ENCODE peak calls at places on chromosomes 6 and 20, in four cellular contexts. One of them, this sample, is unnamed. For H3K27me3, the result is how much of the 10 kb centered on the place peaks cover.

GRCh38 chr6:36592221-36592655 is 1.9 kb upstream of the SRSF3 start:
- DNase-seq in CD8-positive, alpha-beta memory T cell: no peak
- DNase-seq in cardiac muscle cell: no peak
- DNase-seq in brain microvascular endothelial cell: no peak
- DNase-seq in this sample: no peak

GRCh38 chr20:57211949-57212889 is 54.2 kb downstream of the BMP7 start:
- DNase-seq in CD8-positive, alpha-beta memory T cell: no peak
- DNase-seq in cardiac muscle cell: peak
- DNase-seq in brain microvascular endothelial cell: peak
- DNase-seq in this sample: no peak

GRCh38 chr6:113858067-113858604 is 991 bp downstream of the MARCKS start:
- DNase-seq in CD8-positive, alpha-beta memory T cell: no peak
- DNase-seq in cardiac muscle cell: peak
- DNase-seq in brain microvascular endothelial cell: peak
- DNase-seq in this sample: no peak

GRCh38 chr6:134363323-134364039 is 45.6 kb upstream of the SGK1 start:
- DNase-seq in CD8-positive, alpha-beta memory T cell: no peak
- DNase-seq in cardiac muscle cell: no peak
- DNase-seq in brain microvascular endothelial cell: peak
- DNase-seq in this sample: no peak

GRCh38 chr6:55706048-55706447 is 127.1 kb upstream of the HMGCLL1 start:
- DNase-seq in CD8-positive, alpha-beta memory T cell: no peak
- DNase-seq in cardiac muscle cell: no peak
- DNase-seq in brain microvascular endothelial cell: no peak
- DNase-seq in this sample: no peak

GRCh38 chr6:102488729-102489128 is 1095.2 kb downstream of the GRIK2 start:
- DNase-seq in CD8-positive, alpha-beta memory T cell: no peak
- DNase-seq in cardiac muscle cell: no peak
- DNase-seq in brain microvascular endothelial cell: peak
- DNase-seq in this sample: no peak

GRCh38 chr6:125533710-125534397 is 215.6 kb upstream of the HEY2 start:
- DNase-seq in CD8-positive, alpha-beta memory T cell: no peak
- DNase-seq in cardiac muscle cell: no peak
- DNase-seq in brain microvascular endothelial cell: no peak
- DNase-seq in this sample: no peak

GRCh38 chr6:2909718-2910117 is 6.6 kb upstream of the SERPINB9 start:
- DNase-seq in CD8-positive, alpha-beta memory T cell: no peak
- DNase-seq in cardiac muscle cell: no peak
- DNase-seq in brain microvascular endothelial cell: peak
- DNase-seq in this sample: no peak

GRCh38 chr20:24962510-24962909 is 13.4 kb downstream of the CST7 start:
- DNase-seq in CD8-positive, alpha-beta memory T cell: peak
- DNase-seq in cardiac muscle cell: no peak
- DNase-seq in brain microvascular endothelial cell: no peak
- DNase-seq in this sample: no peak

GRCh38 chr6:17417817-17418216 is 24.4 kb downstream of the CAP2 start:
- DNase-seq in CD8-positive, alpha-beta memory T cell: no peak
- DNase-seq in cardiac muscle cell: peak
- DNase-seq in brain microvascular endothelial cell: peak
- DNase-seq in this sample: no peak

DNA sequence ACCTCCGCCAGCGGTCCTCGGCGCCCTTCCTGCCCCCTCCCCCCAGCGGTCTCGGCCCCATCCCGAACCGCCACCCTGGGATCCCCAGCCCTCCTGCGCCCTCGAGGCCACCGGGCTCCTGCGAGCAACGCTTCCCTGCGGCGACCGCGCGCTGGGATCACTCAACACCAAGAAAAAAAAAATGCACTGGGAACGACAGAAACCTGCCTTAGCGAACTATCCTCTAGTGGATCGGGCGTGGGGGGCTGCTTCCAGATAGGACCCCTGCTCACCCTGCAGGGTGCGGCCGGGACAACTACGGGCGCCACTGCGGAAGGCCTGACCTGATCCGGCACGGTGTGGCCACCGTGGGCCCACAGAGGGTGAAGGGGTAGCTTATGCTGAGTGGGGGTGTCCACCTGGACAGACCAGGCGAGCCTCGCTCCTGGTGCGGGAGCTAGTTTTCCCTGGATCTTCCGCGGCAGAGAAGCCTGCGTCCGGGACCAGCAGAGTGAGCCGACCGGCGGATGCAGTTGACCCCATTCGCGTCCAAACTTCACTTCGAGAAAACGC is 38.0 kb downstream of the NCR2 start:
- DNase-seq in CD8-positive, alpha-beta memory T cell: no peak
- DNase-seq in cardiac muscle cell: no peak
- DNase-seq in brain microvascular endothelial cell: no peak
- DNase-seq in this sample: no peak
- H3K27me3 ChIP-seq in CD8-positive, alpha-beta memory T cell: half or more
- H3K27me3 ChIP-seq in cardiac muscle cell: half or more
- H3K27me3 ChIP-seq in brain microvascular endothelial cell: half or more
- H3K27me3 ChIP-seq in this sample: under half

GRCh38 chr6:118780728-118781127 is 113.2 kb upstream of the ASF1A start:
- DNase-seq in CD8-positive, alpha-beta memory T cell: no peak
- DNase-seq in cardiac muscle cell: no peak
- DNase-seq in brain microvascular endothelial cell: no peak
- DNase-seq in this sample: no peak
- H3K4me3 ChIP-seq in CD8-positive, alpha-beta memory T cell: no peak
- H3K4me3 ChIP-seq in cardiac muscle cell: no peak
- H3K4me3 ChIP-seq in brain microvascular endothelial cell: no peak
- H3K4me3 ChIP-seq in this sample: no peak

GRCh38 chr20:43262341-43262740 is 72.6 kb upstream of the PTPRT start:
- DNase-seq in CD8-positive, alpha-beta memory T cell: no peak
- DNase-seq in cardiac muscle cell: no peak
- DNase-seq in brain microvascular endothelial cell: no peak
- DNase-seq in this sample: no peak
- H3K27me3 ChIP-seq in CD8-positive, alpha-beta memory T cell: under half
- H3K27me3 ChIP-seq in cardiac muscle cell: under half
- H3K27me3 ChIP-seq in brain microvascular endothelial cell: under half
- H3K27me3 ChIP-seq in this sample: under half

DNA sequence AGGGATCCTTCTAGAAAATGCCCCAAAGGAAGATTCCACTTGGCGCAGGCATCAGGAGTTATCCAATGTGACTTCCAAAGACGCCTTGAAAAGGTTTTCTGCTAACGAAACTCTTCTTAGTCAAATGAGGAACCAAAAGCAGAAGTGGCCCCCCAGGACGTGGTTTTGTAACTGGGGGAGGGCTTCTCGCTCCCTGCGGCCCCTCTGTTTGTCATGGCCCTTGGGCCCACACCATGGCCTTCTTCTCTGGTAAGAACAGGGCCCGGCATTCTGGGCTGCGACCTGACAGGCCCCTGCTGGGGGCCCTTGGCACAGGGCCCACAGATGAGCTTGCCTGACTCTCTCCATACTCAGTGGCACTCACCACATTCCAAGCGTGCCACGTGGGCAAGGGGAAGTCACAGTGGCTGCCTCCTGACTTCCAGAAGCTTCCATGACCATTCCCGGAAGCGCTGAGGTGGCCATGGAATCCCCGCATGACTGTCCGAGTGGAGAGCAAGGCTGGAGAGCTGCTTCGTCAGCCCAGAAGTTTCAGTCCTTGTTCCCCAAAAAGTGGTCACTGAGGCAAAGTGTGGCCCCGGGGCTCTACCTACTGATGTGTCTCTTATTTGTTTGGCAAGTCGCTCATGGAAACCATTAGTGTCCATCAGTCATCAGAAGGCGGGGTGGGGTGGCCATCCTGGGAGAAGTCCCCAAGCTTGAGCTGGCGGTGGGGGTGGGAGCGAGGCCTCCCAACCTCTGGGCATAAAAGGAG is 881 bp upstream of the CTSZ start:
- DNase-seq in CD8-positive, alpha-beta memory T cell: peak
- DNase-seq in cardiac muscle cell: no peak
- DNase-seq in brain microvascular endothelial cell: no peak
- DNase-seq in this sample: no peak
- H3K4me3 ChIP-seq in CD8-positive, alpha-beta memory T cell: peak
- H3K4me3 ChIP-seq in cardiac muscle cell: no peak
- H3K4me3 ChIP-seq in brain microvascular endothelial cell: no peak
- H3K4me3 ChIP-seq in this sample: no peak

GRCh38 chr6:27742833-27743573 is 169.2 kb downstream of the OR2B2 start:
- DNase-seq in CD8-positive, alpha-beta memory T cell: no peak
- DNase-seq in cardiac muscle cell: peak
- DNase-seq in brain microvascular endothelial cell: no peak
- DNase-seq in this sample: no peak
- H3K27me3 ChIP-seq in CD8-positive, alpha-beta memory T cell: under half
- H3K27me3 ChIP-seq in cardiac muscle cell: under half
- H3K27me3 ChIP-seq in brain microvascular endothelial cell: under half
- H3K27me3 ChIP-seq in this sample: under half

GRCh38 chr6:47357827-47358226 is 48.1 kb upstream of the TNFRSF21 start:
- DNase-seq in CD8-positive, alpha-beta memory T cell: no peak
- DNase-seq in cardiac muscle cell: no peak
- DNase-seq in brain microvascular endothelial cell: no peak
- DNase-seq in this sample: no peak

GRCh38 chr6:47362857-47363461 is 53.3 kb upstream of the TNFRSF21 start:
- DNase-seq in CD8-positive, alpha-beta memory T cell: no peak
- DNase-seq in cardiac muscle cell: no peak
- DNase-seq in brain microvascular endothelial cell: no peak
- DNase-seq in this sample: no peak

GRCh38 chr6:47355496-47355895 is 45.8 kb upstream of the TNFRSF21 start:
- DNase-seq in CD8-positive, alpha-beta memory T cell: no peak
- DNase-seq in cardiac muscle cell: no peak
- DNase-seq in brain microvascular endothelial cell: no peak
- DNase-seq in this sample: no peak

GRCh38 chr6:47360388-47360787 is 50.7 kb upstream of the TNFRSF21 start:
- DNase-seq in CD8-positive, alpha-beta memory T cell: no peak
- DNase-seq in cardiac muscle cell: no peak
- DNase-seq in brain microvascular endothelial cell: no peak
- DNase-seq in this sample: no peak

DNA sequence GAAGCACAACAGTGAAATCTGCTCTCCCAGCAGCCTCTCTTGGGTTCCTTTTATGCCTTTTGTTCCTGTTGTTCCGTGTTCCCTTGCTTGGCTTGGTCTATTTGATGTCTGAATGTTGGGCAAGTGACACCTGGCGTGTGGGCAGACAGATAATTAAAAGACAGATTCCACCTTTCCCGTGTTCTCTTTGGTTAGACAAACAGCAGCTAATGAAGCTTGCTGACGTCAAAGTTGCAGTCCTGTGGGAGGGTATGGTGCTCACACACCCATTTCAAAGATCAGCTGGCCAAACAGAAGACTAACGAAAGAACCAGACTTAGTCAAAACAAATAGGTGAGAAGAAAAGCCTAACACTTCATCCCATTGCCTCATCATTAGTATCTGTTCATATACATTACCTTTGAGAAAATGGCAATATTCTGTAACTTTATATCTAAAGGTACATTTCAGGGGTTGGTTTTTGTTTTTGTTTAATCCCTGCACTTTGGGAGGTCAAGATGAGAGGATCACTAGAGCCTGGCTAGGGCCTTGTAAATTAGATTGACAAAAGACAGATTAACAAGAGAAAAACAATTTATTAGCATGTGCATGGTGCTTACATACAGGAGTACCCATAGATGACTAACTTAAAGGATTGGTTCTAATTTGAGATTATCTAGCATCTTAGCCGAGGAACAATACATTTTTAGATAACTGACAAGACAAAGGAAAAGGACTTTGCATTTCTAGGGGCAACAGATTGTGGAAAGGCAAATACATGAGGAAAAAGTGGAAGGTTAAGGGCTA is 48.9 kb upstream of the TNFRSF21 start:
- DNase-seq in CD8-positive, alpha-beta memory T cell: no peak
- DNase-seq in cardiac muscle cell: no peak
- DNase-seq in brain microvascular endothelial cell: no peak
- DNase-seq in this sample: no peak
- H3K4me3 ChIP-seq in CD8-positive, alpha-beta memory T cell: no peak
- H3K4me3 ChIP-seq in cardiac muscle cell: no peak
- H3K4me3 ChIP-seq in brain microvascular endothelial cell: no peak
- H3K4me3 ChIP-seq in this sample: no peak

GRCh38 chr20:58746551-58747399 is 54.2 kb downstream of the NPEPL1 start:
- DNase-seq in CD8-positive, alpha-beta memory T cell: no peak
- DNase-seq in cardiac muscle cell: no peak
- DNase-seq in brain microvascular endothelial cell: no peak
- DNase-seq in this sample: no peak
- H3K27me3 ChIP-seq in CD8-positive, alpha-beta memory T cell: under half
- H3K27me3 ChIP-seq in cardiac muscle cell: under half
- H3K27me3 ChIP-seq in brain microvascular endothelial cell: under half
- H3K27me3 ChIP-seq in this sample: under half

DNA sequence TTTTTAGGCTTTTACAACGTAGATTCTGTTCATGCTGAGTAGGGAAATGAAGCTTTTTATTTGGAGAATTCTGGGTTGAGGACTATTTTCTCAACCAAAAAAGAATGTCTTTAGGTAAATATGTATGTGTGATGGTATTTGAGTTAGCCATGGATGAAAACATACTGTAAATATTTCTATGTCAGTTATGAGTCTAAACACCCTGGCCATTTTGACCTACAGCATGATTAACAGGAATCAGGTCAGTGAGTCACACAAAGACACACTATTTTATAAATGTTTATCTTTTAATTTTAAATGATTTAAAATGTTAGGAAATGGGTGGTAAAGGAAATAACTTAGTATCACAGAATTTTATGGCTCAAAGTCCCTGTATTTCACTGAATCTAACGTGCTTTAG is 851.7 kb upstream of the MAP3K7 start:
- DNase-seq in CD8-positive, alpha-beta memory T cell: no peak
- DNase-seq in cardiac muscle cell: no peak
- DNase-seq in brain microvascular endothelial cell: peak
- DNase-seq in this sample: no peak
- H3K4me3 ChIP-seq in CD8-positive, alpha-beta memory T cell: no peak
- H3K4me3 ChIP-seq in cardiac muscle cell: no peak
- H3K4me3 ChIP-seq in brain microvascular endothelial cell: no peak
- H3K4me3 ChIP-seq in this sample: no peak

GRCh38 chr6:56841751-56842150 is 113.2 kb upstream of the BEND6 start:
- DNase-seq in CD8-positive, alpha-beta memory T cell: no peak
- DNase-seq in cardiac muscle cell: no peak
- DNase-seq in brain microvascular endothelial cell: no peak
- DNase-seq in this sample: no peak
- H3K27me3 ChIP-seq in CD8-positive, alpha-beta memory T cell: under half
- H3K27me3 ChIP-seq in cardiac muscle cell: under half
- H3K27me3 ChIP-seq in brain microvascular endothelial cell: under half
- H3K27me3 ChIP-seq in this sample: under half